ENCODE peak calls at places on chromosome 3, in six cellular contexts. A is right lobe of liver, F is tibial artery, R is fibroblast of mammary gland, T is colonic mucosa, O is mucosa of descending colon. J is an unnamed sample.

GRCh38 chr3:71979155-71979554 is 194.2 kb upstream of the PROK2 start:
- DNase-seq in F (no peak), R (no peak), A (no peak), O (no peak), T (no peak), J (no peak)

GRCh38 chr3:136142592-136142991 is 53.5 kb downstream of the MSL2 start:
- DNase-seq in T (no peak), O (no peak), A (no peak), R (peak; percentile 83), F (no peak), J (no peak)

GRCh38 chr3:142972092-142972753 is 8.7 kb upstream of the PAQR9 start:
- DNase-seq in T (no peak), R (no peak), A (no peak), O (no peak), F (no peak), J (no peak)

GRCh38 chr3:59069838-59070237 is 20.0 kb upstream of the CFAP20DC start:
- DNase-seq in A (no peak), F (no peak), R (no peak), T (no peak), O (no peak), J (no peak)

GRCh38 chr3:150147776-150148175 is 177.1 kb upstream of the PFN2 start:
- DNase-seq in R (peak; percentile 86), O (no peak), F (no peak), T (no peak), A (no peak), J (no peak)

GRCh38 chr3:126287536-126288181 is 69.5 kb downstream of the KLF15 start:
- DNase-seq in A (peak; percentile 51), R (peak; percentile 49), O (peak; percentile 44), F (peak; percentile 90), T (no peak), J (peak; percentile 74)

GRCh38 chr3:105791134-105791533 is 77.7 kb downstream of the CBLB start:
- DNase-seq in R (peak; percentile 95), A (no peak), F (no peak), O (no peak), T (no peak), J (no peak)

GRCh38 chr3:63878394-63879089 is 14.9 kb downstream of the ATXN7 start:
- DNase-seq in F (no peak), A (peak; percentile 26), O (no peak), T (no peak), R (no peak), J (no peak)

GRCh38 chr3:97658670-97659285 is 105.8 kb upstream of the ARL6 start:
- DNase-seq in A (no peak), T (no peak), O (no peak), F (no peak), R (peak; percentile 20), J (no peak)

GRCh38 chr3:63473641-63474166 is 178.8 kb upstream of the SNTN start:
- DNase-seq in R (no peak), A (no peak), F (no peak), O (no peak), T (no peak), J (no peak)

GRCh38 chr3:60957541-60957940 is 293.7 kb downstream of the FHIT start:
- DNase-seq in T (no peak), O (no peak), R (no peak), A (no peak), F (no peak), J (no peak)

GRCh38 chr3:122964844-122965243 is 62.7 kb downstream of the SEMA5B start:
- DNase-seq in F (no peak), O (no peak), R (no peak), A (no peak), T (no peak), J (no peak)

GRCh38 chr3:149559989-149560388 is 85.5 kb downstream of the TM4SF4 start:
- DNase-seq in O (no peak), A (no peak), F (no peak), T (no peak), R (no peak), J (no peak)

GRCh38 chr3:13769422-13769821 is 110.4 kb downstream of the WNT7A start:
- DNase-seq in F (no peak), A (no peak), R (no peak), O (no peak), T (no peak), J (no peak)

GRCh38 chr3:171186383-171186782 is 159.9 kb upstream of the SLC2A2 start:
- DNase-seq in R (no peak), F (no peak), T (no peak), O (no peak), A (no peak), J (no peak)

GRCh38 chr3:171185959-171186358 is 159.4 kb upstream of the SLC2A2 start:
- DNase-seq in R (no peak), F (no peak), A (no peak), O (no peak), T (no peak), J (no peak)

GRCh38 chr3:171189394-171189793 is 162.9 kb upstream of the SLC2A2 start:
- DNase-seq in O (no peak), F (no peak), R (no peak), A (no peak), T (no peak), J (no peak)

GRCh38 chr3:171186817-171187216 is 160.3 kb upstream of the SLC2A2 start:
- DNase-seq in O (no peak), T (no peak), A (no peak), F (no peak), R (no peak), J (no peak)

DNA sequence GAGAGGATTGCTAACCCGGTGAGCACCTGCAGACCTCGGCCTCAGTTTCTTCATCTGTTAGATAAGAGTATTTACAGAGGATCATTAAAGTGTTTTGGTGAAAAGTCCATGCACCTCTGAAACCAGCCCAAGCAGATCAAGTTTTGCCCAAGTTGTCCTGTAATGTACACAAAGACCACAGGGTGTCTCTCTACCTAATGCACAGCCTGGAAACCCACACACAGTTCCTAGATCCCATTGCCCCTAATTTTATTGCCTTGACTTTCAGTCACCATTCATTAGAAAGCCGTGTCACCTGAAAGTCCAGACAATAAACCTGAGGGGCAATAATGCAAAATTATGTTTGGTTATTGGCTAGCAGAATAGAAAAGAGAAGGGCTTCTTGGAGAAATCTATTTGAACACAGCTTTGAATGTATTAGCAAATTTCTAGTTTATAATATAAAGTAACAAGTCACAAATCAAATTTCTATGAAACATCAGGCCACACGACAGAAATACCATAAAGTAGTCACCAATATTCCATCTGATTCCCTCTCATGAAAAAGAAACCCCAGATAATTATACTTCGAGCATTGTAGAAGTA is 161.3 kb upstream of the SLC2A2 start:
- DNase-seq in T (peak; percentile 27), O (no peak), A (no peak), R (peak; percentile 56), F (no peak), J (no peak)
- TF ChIP-seq CTCF in T (peak; percentile 42), O (peak; percentile 25), A (peak; percentile 67), R (peak; percentile 77), F (peak; percentile 39), J (peak; percentile 12)

DNA sequence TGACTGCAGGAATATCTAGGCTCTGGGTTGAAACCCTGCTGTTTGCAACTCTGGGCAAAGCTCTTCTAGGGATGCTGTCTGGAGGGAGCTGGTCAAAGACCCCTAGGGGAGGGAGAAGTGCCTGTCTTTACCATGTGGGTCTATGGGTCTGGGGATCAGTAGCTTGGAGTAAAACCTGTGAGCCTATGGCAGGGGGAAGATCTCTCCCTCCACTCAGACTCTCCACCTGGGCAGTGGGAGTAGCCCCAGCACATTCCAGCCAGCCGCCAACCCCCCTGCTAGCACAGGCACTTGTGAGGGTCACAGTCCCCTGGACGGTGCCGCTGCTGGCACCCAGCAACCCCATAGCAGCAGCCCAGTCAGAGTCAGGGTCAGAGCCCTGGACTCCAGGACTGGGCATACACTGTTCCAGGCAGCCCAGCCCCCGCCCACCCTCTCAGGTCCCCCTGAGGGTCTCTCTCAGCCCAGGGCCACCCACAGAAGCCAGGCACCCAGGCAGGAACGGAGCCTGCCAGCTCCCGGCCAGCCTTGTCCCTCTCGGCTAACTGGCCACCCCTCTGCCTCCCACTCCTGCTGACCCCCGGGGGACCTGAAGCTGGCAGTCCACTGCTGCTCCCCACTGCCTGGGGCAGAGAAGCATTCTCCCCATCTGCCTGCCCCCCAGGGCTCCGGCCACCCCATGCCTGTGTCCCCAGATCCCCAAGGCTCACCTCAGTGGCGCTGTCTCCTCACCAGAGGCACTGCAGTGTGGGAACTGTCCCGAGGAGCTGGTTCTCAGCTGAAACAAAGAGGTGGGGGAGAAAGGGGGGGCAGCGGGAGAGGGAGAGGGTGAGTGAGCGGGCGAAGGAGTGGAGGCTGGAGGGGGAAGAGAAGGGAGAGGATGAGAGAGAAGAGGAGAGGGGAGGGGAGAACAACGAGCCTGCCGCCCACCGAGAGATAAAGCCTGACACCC is 10.8 kb downstream of the GLYCTK start:
- DNase-seq in R (no peak), F (no peak), O (no peak), T (no peak), A (no peak), J (no peak)
- TF ChIP-seq CTCF in R (no peak), F (no peak), O (no peak), T (no peak), A (no peak), J (no peak)

DNA sequence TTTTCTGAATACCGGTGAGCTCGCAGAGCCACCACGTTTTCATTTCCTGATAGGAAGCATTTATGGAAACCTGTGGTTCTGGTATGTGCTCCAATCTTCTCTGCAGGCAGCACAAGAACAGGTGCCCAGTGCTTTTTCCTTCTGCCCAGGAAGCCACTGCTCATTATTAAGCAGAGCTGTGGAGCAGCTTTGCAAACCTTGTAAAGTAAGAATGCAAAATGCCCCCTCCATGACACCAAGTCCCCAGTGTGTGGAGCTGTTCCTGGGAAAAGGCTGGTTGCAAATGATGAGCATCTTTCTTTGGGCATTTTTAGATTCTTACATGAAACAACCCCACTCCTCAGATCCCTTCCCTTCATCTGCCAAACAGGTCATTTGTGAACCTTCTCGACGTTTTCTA is 65.7 kb upstream of the MRPL3 start:
- DNase-seq in O (no peak), A (no peak), R (no peak), F (no peak), T (no peak), J (no peak)
- TF ChIP-seq CTCF in O (no peak), A (no peak), R (no peak), F (no peak), T (no peak), J (no peak)

GRCh38 chr3:128853826-128854225 is 25.6 kb upstream of the ACAD9 start:
- DNase-seq in F (no peak), A (no peak), T (no peak), R (no peak), O (no peak), J (no peak)

GRCh38 chr3:128851601-128852000 is 27.8 kb upstream of the ACAD9 start:
- DNase-seq in T (no peak), A (no peak), F (no peak), R (no peak), O (no peak), J (no peak)

GRCh38 chr3:128855574-128855973 is 23.8 kb upstream of the ACAD9 start:
- DNase-seq in T (no peak), O (no peak), R (no peak), F (no peak), A (no peak), J (no peak)

GRCh38 chr3:128858167-128858566 is 21.3 kb upstream of the ACAD9 start:
- DNase-seq in A (no peak), O (no peak), T (no peak), F (no peak), R (no peak), J (no peak)

DNA sequence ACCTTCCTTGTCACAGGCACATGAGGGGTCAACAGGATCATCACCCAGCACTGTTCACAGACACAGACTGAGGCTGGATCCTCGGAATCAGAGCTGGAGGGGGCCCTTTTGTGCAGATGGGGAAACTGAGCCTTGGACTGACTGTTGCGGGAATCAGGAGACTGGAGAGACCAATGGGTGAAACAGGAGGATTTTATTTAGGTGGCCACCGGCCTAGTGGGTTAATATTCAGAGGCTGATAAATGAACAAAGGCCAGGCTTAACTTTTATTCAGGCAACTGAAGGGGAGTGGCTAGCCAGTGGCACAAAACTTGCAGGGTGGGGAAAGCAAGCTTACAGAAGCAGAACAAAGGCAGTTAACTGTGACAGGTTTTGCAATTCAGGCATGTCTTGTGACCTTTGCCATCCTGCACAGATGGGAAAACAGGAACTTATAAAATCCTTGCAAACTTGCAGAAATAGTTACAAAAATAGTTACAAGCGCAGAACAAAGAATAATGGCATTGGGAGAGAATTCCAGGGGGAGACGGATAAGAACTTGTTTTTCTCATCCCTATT is 25.0 kb upstream of the ACAD9 start:
- DNase-seq in O (no peak), T (no peak), A (no peak), R (no peak), F (no peak), J (no peak)
- TF ChIP-seq CTCF in O (no peak), T (no peak), A (no peak), R (no peak), F (no peak), J (no peak)